ENCODE peak calls at places on chromosomes 13 and 19, in seven cellular contexts. D is ACHN; H is COR-L47; T is naive thymus-derived CD4-positive, alpha-beta T cell; Z is A549; Y is CD8-positive, alpha-beta T cell; G is naive B cell. X is an unnamed sample.

GRCh38 chr13:23440821-23441608 is 7.5 kb upstream of the SACS start:
- DNase-seq in Y (no peak), D (peak), T (no peak), Z (peak), G (no peak), H (no peak), X (no peak)

GRCh38 chr13:79481685-79482052 is 714 bp downstream of the NDFIP2 start:
- DNase-seq in Z (no peak), Y (no peak), D (peak), T (no peak), G (peak), H (no peak), X (peak)

GRCh38 chr19:31648347-31648746 is 299.1 kb upstream of the TSHZ3 start:
- DNase-seq in Z (no peak), H (no peak), G (no peak), Y (no peak), D (no peak), T (no peak), X (no peak)

GRCh38 chr13:83117046-83117445 is 765.2 kb downstream of the SLITRK1 start:
- DNase-seq in H (no peak), Z (no peak), T (no peak), D (no peak), Y (no peak), G (no peak), X (no peak)

GRCh38 chr19:35843676-35844481 is 8.4 kb downstream of the NPHS1 start:
- DNase-seq in Y (no peak), G (no peak), H (no peak), T (no peak), Z (peak), D (no peak), X (no peak)

GRCh38 chr13:19597523-19597922 is 35.9 kb upstream of the MPHOSPH8 start:
- DNase-seq in H (no peak), T (no peak), D (peak), Z (no peak), G (no peak), Y (no peak), X (no peak)

GRCh38 chr19:31096047-31096446 is 253.2 kb downstream of the TSHZ3 start:
- DNase-seq in T (no peak), Y (no peak), Z (no peak), G (no peak), H (no peak), D (no peak), X (no peak)

GRCh38 chr13:31001647-31002046 is 69.2 kb downstream of the TEX26 start:
- DNase-seq in T (no peak), H (no peak), D (no peak), Y (no peak), Z (no peak), G (no peak), X (no peak)

GRCh38 chr13:112131740-112132113 is 64.8 kb downstream of the SOX1 start:
- DNase-seq in G (no peak), D (no peak), Z (no peak), Y (no peak), T (no peak), H (peak), X (no peak)

GRCh38 chr19:51020988-51021651 is 1.6 kb upstream of the KLK10 start:
- DNase-seq in H (peak), Y (no peak), G (no peak), Z (peak), D (peak), T (peak), X (peak)

GRCh38 chr19:307111-307531 is 15.9 kb upstream of the PLPP2 start:
- DNase-seq in Y (no peak), G (no peak), T (no peak), H (no peak), Z (no peak), D (no peak), X (no peak)

GRCh38 chr19:1006711-1007398 is 6.6 kb downstream of the GRIN3B start:
- DNase-seq in H (no peak), Z (no peak), Y (no peak), T (no peak), D (no peak), G (no peak), X (no peak)

GRCh38 chr19:17108453-17108784 is 32.8 kb downstream of the MYO9B start:
- DNase-seq in D (no peak), G (no peak), Z (no peak), H (no peak), Y (no peak), T (no peak), X (no peak)

GRCh38 chr13:106145997-106146864 is 389.2 kb downstream of the EFNB2 start:
- DNase-seq in T (no peak), Y (no peak), Z (no peak), D (no peak), H (no peak), G (no peak), X (no peak)

GRCh38 chr13:21637296-21637695 is 33.3 kb upstream of the MICU2 start:
- DNase-seq in H (peak), G (no peak), Y (no peak), D (peak), T (no peak), Z (peak), X (no peak)

GRCh38 chr19:13712767-13713201 is 51.5 kb upstream of the MRI1 start:
- DNase-seq in Z (no peak), H (no peak), D (no peak), T (no peak), G (no peak), Y (no peak), X (no peak)

GRCh38 chr13:104017317-104017716 is 951.1 kb upstream of the SLC10A2 start:
- DNase-seq in T (no peak), D (no peak), H (no peak), Z (no peak), Y (no peak), G (no peak), X (no peak)

GRCh38 chr13:50539791-50540530 is 303.5 kb downstream of the DLEU7 start:
- DNase-seq in Z (no peak), Y (no peak), D (no peak), G (no peak), T (no peak), H (no peak), X (no peak)

GRCh38 chr13:37473035-37473434 is 125.5 kb downstream of the POSTN start:
- DNase-seq in G (no peak), T (no peak), H (no peak), D (no peak), Z (no peak), Y (no peak), X (no peak)

GRCh38 chr19:2365201-2365970 is 5.3 kb downstream of the TMPRSS9 start:
- DNase-seq in Y (no peak), Z (no peak), T (no peak), H (no peak), D (no peak), G (no peak), X (no peak)

GRCh38 chr19:485583-486236 is 10.6 kb upstream of the MADCAM1 start:
- DNase-seq in Y (no peak), G (no peak), D (peak), Z (no peak), H (peak), T (no peak), X (peak)

GRCh38 chr19:7915250-7916136 is 863 bp downstream of the TGFBR3L start:
- DNase-seq in Y (no peak), G (no peak), Z (no peak), D (no peak), H (no peak), T (no peak), X (no peak)